ENCODE peak calls at places on chromosomes 13 and 19, in six cellular contexts. One of them, this sample, is unnamed.
A peak's percentile ranks its signal among the peaks of the same experiment; 100 is the strongest.

GRCh38 chr13:43744630-43745029 is 42.1 kb downstream of the ENOX1 start:
- DNase-seq in sigmoid colon: no peak
- DNase-seq in tibial artery: no peak
- DNase-seq in SK-N-SH: no peak
- DNase-seq in transverse colon: no peak
- DNase-seq in ovary: no peak
- DNase-seq in this sample: no peak

GRCh38 chr13:33126909-33127607 is 110.8 kb downstream of the KL start:
- DNase-seq in tibial artery: no peak
- DNase-seq in SK-N-SH: no peak
- DNase-seq in ovary: no peak
- DNase-seq in sigmoid colon: peak; percentile 75
- DNase-seq in transverse colon: no peak
- DNase-seq in this sample: no peak

GRCh38 chr19:18446145-18446810 is 8.3 kb upstream of the ISYNA1 start:
- DNase-seq in SK-N-SH: no peak
- DNase-seq in transverse colon: no peak
- DNase-seq in tibial artery: no peak
- DNase-seq in sigmoid colon: no peak
- DNase-seq in ovary: no peak
- DNase-seq in this sample: no peak

GRCh38 chr13:111043575-111043982 is 71.5 kb upstream of the ARHGEF7 start:
- DNase-seq in transverse colon: no peak
- DNase-seq in sigmoid colon: no peak
- DNase-seq in tibial artery: no peak
- DNase-seq in SK-N-SH: no peak
- DNase-seq in ovary: no peak
- DNase-seq in this sample: no peak

GRCh38 chr19:1128111-1128510 is 24.3 kb downstream of the GPX4 start:
- DNase-seq in sigmoid colon: no peak
- DNase-seq in transverse colon: no peak
- DNase-seq in tibial artery: no peak
- DNase-seq in SK-N-SH: no peak
- DNase-seq in ovary: no peak
- DNase-seq in this sample: peak; percentile 28

GRCh38 chr13:89695343-89696257 is 1651.9 kb upstream of the MIR17HG start:
- DNase-seq in tibial artery: no peak
- DNase-seq in transverse colon: peak; percentile 9
- DNase-seq in ovary: no peak
- DNase-seq in sigmoid colon: no peak
- DNase-seq in SK-N-SH: peak; percentile 42
- DNase-seq in this sample: peak; percentile 17

GRCh38 chr19:10290439-10290875 is 705 bp downstream of the ICAM5 start:
- DNase-seq in sigmoid colon: no peak
- DNase-seq in tibial artery: no peak
- DNase-seq in SK-N-SH: no peak
- DNase-seq in ovary: peak; percentile 35
- DNase-seq in transverse colon: peak; percentile 15
- DNase-seq in this sample: peak; percentile 30

GRCh38 chr19:8111376-8111775 is 38.0 kb downstream of the FBN3 start:
- DNase-seq in ovary: no peak
- DNase-seq in tibial artery: no peak
- DNase-seq in SK-N-SH: no peak
- DNase-seq in transverse colon: no peak
- DNase-seq in sigmoid colon: no peak
- DNase-seq in this sample: no peak

GRCh38 chr13:74978596-74978995 is 503.4 kb downstream of the TBC1D4 start:
- DNase-seq in transverse colon: no peak
- DNase-seq in SK-N-SH: no peak
- DNase-seq in sigmoid colon: no peak
- DNase-seq in tibial artery: no peak
- DNase-seq in ovary: no peak
- DNase-seq in this sample: no peak

GRCh38 chr19:6263306-6264076 is 16.3 kb downstream of the MLLT1 start:
- DNase-seq in tibial artery: no peak
- DNase-seq in transverse colon: no peak
- DNase-seq in ovary: no peak
- DNase-seq in SK-N-SH: no peak
- DNase-seq in sigmoid colon: no peak
- DNase-seq in this sample: no peak

GRCh38 chr19:32421589-32422361 is 16.2 kb downstream of the DPY19L3 start:
- DNase-seq in sigmoid colon: no peak
- DNase-seq in tibial artery: no peak
- DNase-seq in transverse colon: no peak
- DNase-seq in ovary: no peak
- DNase-seq in SK-N-SH: no peak
- DNase-seq in this sample: no peak

GRCh38 chr13:109389456-109389855 is 396.9 kb downstream of the IRS2 start:
- DNase-seq in tibial artery: no peak
- DNase-seq in transverse colon: no peak
- DNase-seq in ovary: no peak
- DNase-seq in sigmoid colon: no peak
- DNase-seq in SK-N-SH: no peak
- DNase-seq in this sample: no peak
- TF ChIP-seq CTCF in tibial artery: no peak
- TF ChIP-seq CTCF in transverse colon: no peak
- TF ChIP-seq CTCF in ovary: no peak
- TF ChIP-seq CTCF in sigmoid colon: no peak
- TF ChIP-seq CTCF in SK-N-SH: no peak
- TF ChIP-seq CTCF in this sample: no peak

GRCh38 chr13:99215466-99215865 is 14.8 kb downstream of the UBAC2 start:
- DNase-seq in tibial artery: no peak
- DNase-seq in ovary: no peak
- DNase-seq in SK-N-SH: no peak
- DNase-seq in transverse colon: no peak
- DNase-seq in sigmoid colon: no peak
- DNase-seq in this sample: no peak
- H3K27ac ChIP-seq in tibial artery: no peak overlapping the region
- H3K27ac ChIP-seq in ovary: no peak overlapping the region
- H3K27ac ChIP-seq in SK-N-SH: no peak overlapping the region
- H3K27ac ChIP-seq in transverse colon: no peak overlapping the region
- H3K27ac ChIP-seq in sigmoid colon: no peak overlapping the region
- H3K27ac ChIP-seq in this sample: no peak overlapping the region

GRCh38 chr19:39187552-39187943 is 9.2 kb upstream of the NCCRP1 start:
- DNase-seq in sigmoid colon: no peak
- DNase-seq in SK-N-SH: no peak
- DNase-seq in transverse colon: no peak
- DNase-seq in tibial artery: no peak
- DNase-seq in ovary: no peak
- DNase-seq in this sample: no peak
- TF ChIP-seq CTCF in sigmoid colon: no peak
- TF ChIP-seq CTCF in SK-N-SH: no peak
- TF ChIP-seq CTCF in transverse colon: peak; percentile 21
- TF ChIP-seq CTCF in tibial artery: no peak
- TF ChIP-seq CTCF in ovary: no peak
- TF ChIP-seq CTCF in this sample: peak; percentile 18

DNA sequence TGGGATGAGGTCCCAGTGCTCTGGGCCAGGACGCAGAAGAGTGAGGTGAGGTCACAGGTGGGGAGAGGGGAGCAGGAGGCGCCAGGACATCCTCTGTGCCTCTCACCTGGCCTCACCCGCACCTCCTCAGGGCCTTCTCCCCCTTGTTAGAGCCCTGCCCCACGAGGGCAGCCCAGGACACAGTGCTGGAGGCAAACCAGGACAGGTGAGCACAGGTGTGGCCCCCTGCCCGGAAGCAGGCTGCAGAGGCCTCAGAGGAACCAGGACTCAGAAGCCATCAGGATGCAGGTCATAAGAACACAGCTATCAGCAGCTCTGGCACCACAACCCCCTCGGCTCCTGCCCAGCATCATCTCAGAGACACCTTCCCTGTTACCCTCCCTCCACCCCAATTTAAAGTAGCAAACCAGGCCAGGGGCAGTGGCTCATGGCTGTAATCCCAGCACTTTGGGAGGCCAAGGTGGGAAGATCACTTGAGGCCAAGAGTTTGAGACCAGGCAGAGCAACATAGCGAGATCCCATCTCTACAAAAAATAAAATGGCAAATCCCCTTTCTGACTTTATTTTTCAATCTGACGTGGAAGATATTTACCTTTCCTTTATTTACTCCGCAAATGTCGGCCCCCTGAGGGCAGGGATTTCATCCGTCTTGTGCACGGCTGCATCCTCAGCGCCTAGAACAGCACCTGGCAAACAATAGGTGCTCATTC is at the start of gene CEACAM16:
- DNase-seq in SK-N-SH: no peak
- DNase-seq in tibial artery: no peak
- DNase-seq in ovary: no peak
- DNase-seq in sigmoid colon: no peak
- DNase-seq in transverse colon: peak; percentile 53
- DNase-seq in this sample: no peak
- H3K27ac ChIP-seq in SK-N-SH: no peak within 1 kb of the TSS
- H3K27ac ChIP-seq in tibial artery: no peak within 1 kb of the TSS
- H3K27ac ChIP-seq in ovary: no peak within 1 kb of the TSS
- H3K27ac ChIP-seq in sigmoid colon: no peak within 1 kb of the TSS
- H3K27ac ChIP-seq in transverse colon: peak within 1 kb of the TSS; percentile 15
- H3K27ac ChIP-seq in this sample: peak within 1 kb of the TSS; percentile 82

DNA sequence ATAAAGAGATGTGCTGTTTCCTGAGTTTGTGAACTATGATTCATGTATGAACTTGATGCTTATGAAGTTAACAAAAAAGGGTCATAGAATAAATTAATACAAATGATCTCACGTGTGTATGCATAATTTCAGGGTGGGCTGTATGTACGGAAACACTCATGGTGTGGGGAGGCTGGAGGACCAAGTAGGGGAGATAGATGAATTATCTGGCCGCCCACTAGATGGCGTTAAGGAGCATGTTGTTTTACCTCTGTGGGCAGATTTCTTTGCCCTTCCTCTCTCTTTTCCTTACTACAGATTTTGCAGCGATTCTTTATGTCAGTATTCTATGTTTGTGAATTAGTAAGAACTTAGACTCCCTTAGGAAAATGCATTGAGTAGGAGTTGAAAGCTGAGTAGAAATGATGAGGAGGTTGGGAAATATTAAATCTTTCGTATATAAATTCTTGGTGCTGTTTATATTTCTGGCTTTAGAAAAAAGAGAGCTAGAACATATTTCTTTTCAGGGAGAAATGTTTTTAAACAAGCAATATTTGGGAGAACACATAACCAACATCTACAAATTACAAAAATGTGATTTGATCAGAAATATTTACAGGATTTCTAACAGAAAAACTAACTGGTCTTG is 47.4 kb upstream of the TMTC4 start:
- DNase-seq in sigmoid colon: no peak
- DNase-seq in transverse colon: peak; percentile 50
- DNase-seq in SK-N-SH: peak; percentile 63
- DNase-seq in ovary: no peak
- DNase-seq in tibial artery: no peak
- DNase-seq in this sample: peak; percentile 53
- TF ChIP-seq CTCF in sigmoid colon: no peak
- TF ChIP-seq CTCF in transverse colon: peak; percentile 61
- TF ChIP-seq CTCF in SK-N-SH: peak; percentile 75
- TF ChIP-seq CTCF in ovary: no peak
- TF ChIP-seq CTCF in tibial artery: no peak
- TF ChIP-seq CTCF in this sample: peak; percentile 72

GRCh38 chr13:97307882-97308624 is 85.9 kb downstream of the MBNL2 start:
- DNase-seq in SK-N-SH: peak; percentile 45
- DNase-seq in sigmoid colon: no peak
- DNase-seq in transverse colon: no peak
- DNase-seq in ovary: no peak
- DNase-seq in tibial artery: no peak
- DNase-seq in this sample: peak; percentile 41
- H3K27ac ChIP-seq in SK-N-SH: peak overlapping the region; percentile 94
- H3K27ac ChIP-seq in sigmoid colon: peak overlapping the region; percentile 51
- H3K27ac ChIP-seq in transverse colon: peak overlapping the region; percentile 42
- H3K27ac ChIP-seq in ovary: no peak overlapping the region
- H3K27ac ChIP-seq in tibial artery: peak overlapping the region; percentile 17
- H3K27ac ChIP-seq in this sample: no peak overlapping the region

DNA sequence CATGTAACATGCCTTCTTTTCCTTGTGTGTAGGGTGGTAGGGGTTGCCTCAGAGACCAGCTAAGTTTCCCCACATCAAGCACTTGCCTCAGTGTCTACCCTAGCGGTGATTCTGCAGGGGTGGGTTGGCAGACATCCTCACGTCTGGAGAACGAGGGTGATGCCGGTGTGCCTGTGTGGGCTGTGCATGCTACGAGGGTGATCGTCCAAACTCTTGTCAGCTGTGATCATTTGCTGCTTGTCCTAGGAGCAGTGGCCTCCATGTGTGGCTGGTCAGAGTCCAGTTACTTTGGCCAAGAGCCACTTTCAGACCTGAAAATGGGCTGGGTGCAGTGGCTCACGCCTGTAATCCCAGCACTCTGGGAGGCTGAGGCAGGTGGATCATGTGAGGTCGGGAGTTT is 5.1 kb downstream of the GPI start:
- DNase-seq in tibial artery: no peak
- DNase-seq in sigmoid colon: no peak
- DNase-seq in transverse colon: no peak
- DNase-seq in ovary: no peak
- DNase-seq in SK-N-SH: no peak
- DNase-seq in this sample: no peak
- TF ChIP-seq CTCF in tibial artery: no peak
- TF ChIP-seq CTCF in sigmoid colon: no peak
- TF ChIP-seq CTCF in transverse colon: no peak
- TF ChIP-seq CTCF in ovary: no peak
- TF ChIP-seq CTCF in SK-N-SH: no peak
- TF ChIP-seq CTCF in this sample: no peak